ENCODE peak calls at places on chromosome 5, in nine cellular contexts. A is naive thymus-derived CD4-positive, alpha-beta T cell; R is activated T-cell treated with anti-CD3 and anti-CD28 coated beads, Interleukin-2, amount 50 U/mL, for 72 hours; Q is stimulated activated effector memory CD8-positive, alpha-beta T cell treated with anti-CD3 and anti-CD28 coated beads, Interleukin-12 subunit alpha, Interleukin-12 subunit beta, amount 100 ng/mL, for 72 hours; U is AG09319; E is DMS153; Y is Right ventricle myocardium superior; J is WERI-Rb-1; Z is non-pigmented ciliary epithelial cell. H is an unnamed sample.

GRCh38 chr5:71810023-71810422 is 90.9 kb downstream of the CARTPT start:
- DNase-seq in A (no peak), R (no peak), Q (no peak), U (no peak), E (no peak), Y (peak), J (no peak), Z (no peak), H (no peak)

GRCh38 chr5:110880413-110880812 is 141.6 kb downstream of the SLC25A46 start:
- DNase-seq in A (no peak), R (no peak), Q (no peak), U (peak), E (no peak), Y (no peak), J (no peak), Z (peak), H (no peak)

GRCh38 chr5:42828661-42829060 is 17.0 kb upstream of the SELENOP start:
- DNase-seq in A (no peak), R (no peak), Q (no peak), U (peak), E (no peak), Y (no peak), J (no peak), Z (no peak), H (no peak)

GRCh38 chr5:64612349-64612961 is 77.8 kb upstream of the SHISAL2B start:
- DNase-seq in A (no peak), R (peak), Q (no peak), U (no peak), E (peak), Y (no peak), J (peak), Z (peak), H (no peak)

GRCh38 chr5:21071986-21072385 is 1084.0 kb upstream of the CDH18 start:
- DNase-seq in A (no peak), R (no peak), Q (no peak), U (no peak), E (no peak), Y (no peak), J (no peak), Z (no peak), H (no peak)

GRCh38 chr5:123594434-123594833 is 82.5 kb downstream of the CSNK1G3 start:
- DNase-seq in A (no peak), R (no peak), Q (no peak), U (no peak), E (no peak), Y (no peak), J (no peak), Z (no peak), H (no peak)

GRCh38 chr5:131379723-131380122 is 115.9 kb downstream of the CDC42SE2 start:
- DNase-seq in A (peak), R (peak), Q (peak), U (no peak), E (no peak), Y (no peak), J (no peak), Z (peak), H (no peak)

GRCh38 chr5:7762267-7762666 is 88.7 kb downstream of the CFAP90 start:
- DNase-seq in A (no peak), R (no peak), Q (no peak), U (no peak), E (peak), Y (no peak), J (peak), Z (no peak), H (no peak)

GRCh38 chr5:65434122-65434521 is 47.6 kb downstream of the ADAMTS6 start:
- DNase-seq in A (no peak), R (no peak), Q (no peak), U (no peak), E (no peak), Y (no peak), J (no peak), Z (no peak), H (no peak)